ENCODE peak calls at places on chromosomes 2 and 18, in five cellular contexts. N is RWPE1, Y is epithelial cell of proximal tubule, Q is cardiac muscle cell, K is adrenal gland. R is an unnamed sample.

GRCh38 chr18:58768293-58768974 is 96.2 kb upstream of the ZNF532 start:
- DNase-seq in K (peak; percentile 79), Y (no peak), N (peak; percentile 69), Q (peak; percentile 88), R (peak; percentile 89)

GRCh38 chr2:143558665-143559064 is 429.4 kb downstream of the ARHGAP15 start:
- DNase-seq in N (peak; percentile 16), Y (peak; percentile 25), K (no peak), Q (no peak), R (no peak)

GRCh38 chr2:43898958-43899346 is 60.2 kb downstream of the ABCG8 start:
- DNase-seq in Q (no peak), N (no peak), Y (no peak), K (no peak), R (no peak)

GRCh38 chr2:141323571-141323970 is 807.2 kb downstream of the LRP1B start:
- DNase-seq in Y (peak; percentile 78), K (no peak), Q (no peak), N (no peak), R (no peak)

GRCh38 chr2:180999274-180999964 is 19.0 kb downstream of the UBE2E3 start:
- DNase-seq in Y (no peak), N (no peak), Q (no peak), K (no peak), R (no peak)

GRCh38 chr2:130836501-130837174 is at the start of gene ARHGEF4:
- DNase-seq in Q (peak; percentile 71), Y (no peak), K (no peak), N (peak; percentile 75), R (peak; percentile 66)

GRCh38 chr2:65231892-65232477 is 4.4 kb downstream of the ACTR2 start:
- DNase-seq in Q (no peak), N (no peak), Y (no peak), K (no peak), R (no peak)

GRCh38 chr2:69375494-69376353 is 11.3 kb downstream of the GFPT1 start:
- DNase-seq in Q (peak; percentile 44), Y (no peak), N (peak; percentile 18), K (no peak), R (no peak)

GRCh38 chr18:57980573-57981348 is 63.3 kb upstream of the NEDD4L start:
- DNase-seq in Y (no peak), Q (no peak), K (no peak), N (peak; percentile 8), R (no peak)

GRCh38 chr2:42187886-42188285 is 18.7 kb downstream of the EML4 start:
- DNase-seq in Q (no peak), Y (no peak), N (no peak), K (no peak), R (no peak)

GRCh38 chr18:23902396-23902795 is 112.2 kb upstream of the TTC39C start:
- DNase-seq in N (no peak), K (no peak), Y (no peak), Q (no peak), R (no peak)

GRCh38 chr18:12044591-12044990 is 49.1 kb upstream of the ANKRD62 start:
- DNase-seq in N (no peak), K (no peak), Y (no peak), Q (no peak), R (no peak)

GRCh38 chr2:219142329-219142728 is 18.3 kb downstream of the NHEJ1 start:
- DNase-seq in K (peak; percentile 93), N (peak; percentile 57), Y (no peak), Q (no peak), R (no peak)

GRCh38 chr2:130759906-130760753 is 4.8 kb downstream of the AMER3 start:
- DNase-seq in Y (no peak), N (peak; percentile 19), K (peak; percentile 34), Q (peak; percentile 48), R (no peak)

GRCh38 chr2:5981241-5982055 is 289.3 kb downstream of the SOX11 start:
- DNase-seq in Q (peak; percentile 32), Y (no peak), K (no peak), N (no peak), R (peak; percentile 77)

GRCh38 chr18:57737661-57738060 is 65.5 kb downstream of the ATP8B1 start:
- DNase-seq in N (peak; percentile 48), Y (peak; percentile 53), Q (no peak), K (peak; percentile 90), R (no peak)

GRCh38 chr2:16620590-16620989 is 45.0 kb downstream of the CYRIA start:
- DNase-seq in N (peak; percentile 23), K (no peak), Q (no peak), Y (no peak), R (no peak)

GRCh38 chr2:192230864-192231453 is 36.2 kb upstream of the TMEFF2 start:
- DNase-seq in Y (no peak), K (no peak), Q (no peak), N (no peak), R (no peak)

GRCh38 chr2:33583194-33583938 is 15.7 kb downstream of the FAM98A start:
- DNase-seq in N (no peak), Y (no peak), K (peak; percentile 40), Q (peak; percentile 50), R (no peak)

GRCh38 chr2:113979172-113980128 is 89.6 kb downstream of the ACTR3 start:
- DNase-seq in Y (no peak), Q (no peak), K (no peak), N (no peak), R (peak; percentile 55)

GRCh38 chr2:55519908-55520885 is 679 bp downstream of the CFAP36 start:
- DNase-seq in Y (no peak), Q (peak; percentile 48), N (peak; percentile 30), K (peak; percentile 35), R (peak; percentile 19)

GRCh38 chr18:58195278-58195721 is 151.3 kb downstream of the NEDD4L start:
- DNase-seq in K (no peak), N (peak; percentile 38), Q (peak; percentile 37), Y (no peak), R (no peak)

GRCh38 chr2:19353721-19354050 is 4.7 kb downstream of the OSR1 start:
- DNase-seq in N (no peak), Q (no peak), K (no peak), Y (no peak), R (no peak)

GRCh38 chr2:53028746-53029423 is 738.7 kb upstream of the CHAC2 start:
- DNase-seq in Y (no peak), K (no peak), N (no peak), Q (no peak), R (no peak)
- TF ChIP-seq CTCF in Y (no peak), K (no peak), N (no peak), Q (no peak), R (peak; percentile 17)

DNA sequence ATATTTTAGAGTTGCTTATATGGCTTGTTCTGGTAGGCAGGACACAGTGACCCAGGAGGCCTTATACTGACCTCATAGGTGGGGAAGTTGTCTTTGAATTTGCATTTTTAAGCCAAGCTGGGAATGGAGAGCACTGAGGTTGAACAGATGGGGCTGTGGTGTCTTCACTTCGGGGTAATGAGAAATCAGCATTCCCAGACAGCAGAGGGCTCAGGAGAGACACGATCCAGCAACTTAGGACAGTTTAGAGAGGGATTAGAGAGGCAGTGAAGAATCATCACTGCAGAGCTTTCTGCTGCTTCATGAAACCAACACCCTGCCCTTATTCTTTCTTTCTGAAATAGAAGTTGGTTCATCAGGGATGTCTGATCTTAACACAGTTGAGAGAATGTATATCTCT is 202.4 kb downstream of the TDRD15 start:
- DNase-seq in Y (no peak), K (no peak), Q (no peak), N (no peak), R (no peak)
- TF ChIP-seq CTCF in Y (peak; percentile 25), K (no peak), Q (no peak), N (no peak), R (no peak)

GRCh38 chr18:45910405-45911023 is 56.6 kb downstream of the EPG5 start:
- DNase-seq in Q (peak; percentile 64), N (peak; percentile 21), K (peak; percentile 65), Y (no peak), R (peak; percentile 78)

GRCh38 chr18:45920367-45920766 is 46.8 kb downstream of the EPG5 start:
- DNase-seq in N (peak; percentile 48), Q (no peak), K (peak; percentile 96), Y (peak; percentile 54), R (no peak)

GRCh38 chr18:45913276-45913675 is 53.9 kb downstream of the EPG5 start:
- DNase-seq in K (no peak), Q (no peak), N (no peak), Y (no peak), R (no peak)

DNA sequence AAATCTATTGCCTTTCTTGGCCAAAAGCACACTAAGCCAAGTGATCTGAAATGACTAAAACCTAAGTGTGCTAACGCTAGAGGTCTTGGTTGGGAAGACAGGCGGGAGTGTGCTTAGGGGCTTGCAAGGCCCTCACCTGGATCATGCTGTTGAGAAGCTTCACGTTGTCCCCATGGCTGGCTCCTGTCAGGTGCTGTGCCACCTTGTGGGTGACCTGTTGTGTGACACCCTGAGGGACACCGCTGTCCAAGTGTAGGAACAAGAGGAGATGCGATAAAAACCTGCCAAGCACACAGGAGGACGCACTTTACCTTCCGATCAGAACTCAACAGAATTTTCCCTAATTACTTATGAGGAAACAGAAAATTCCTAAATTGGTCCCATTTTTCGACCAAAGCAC is 50.8 kb downstream of the EPG5 start:
- DNase-seq in K (no peak), Y (no peak), N (no peak), Q (no peak), R (no peak)
- TF ChIP-seq CTCF in K (no peak), Y (no peak), N (no peak), Q (no peak), R (no peak)

DNA sequence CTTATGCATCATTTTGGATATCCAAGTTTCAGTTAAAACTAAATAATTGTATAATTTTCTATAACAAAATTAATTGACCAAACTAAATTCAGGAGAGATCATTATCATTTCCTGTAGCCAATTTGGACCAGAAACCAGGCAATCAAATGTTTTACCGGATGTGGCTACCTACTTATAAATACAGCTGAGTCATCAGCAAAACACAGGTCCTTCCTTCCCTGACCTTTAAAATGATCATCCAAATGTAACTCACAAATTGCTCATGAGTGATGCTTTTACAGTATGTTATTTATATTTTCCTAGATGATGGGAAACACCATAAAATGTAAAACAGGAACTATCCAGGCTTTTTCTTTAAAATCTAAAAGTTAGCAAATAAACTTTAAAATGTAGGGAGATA is 133.7 kb downstream of the CBLN2 start:
- DNase-seq in Y (no peak), K (no peak), Q (no peak), N (no peak), R (no peak)
- TF ChIP-seq CTCF in Y (no peak), K (no peak), Q (no peak), N (no peak), R (no peak)

R was measured in glutamatergic neuron.